ENCODE peak calls at places on chromosomes 5 and 9, in eight cellular contexts. One of them, this sample, is unnamed.
A peak's percentile ranks its signal among the peaks of the same experiment; 100 is the strongest.

GRCh38 chr5:150211156-150212030 is 21.5 kb downstream of the SLC6A7 start:
- DNase-seq in left cardiac atrium: no peak
- DNase-seq in NCI-H774: no peak
- DNase-seq in ecto neural progenitor cell: no peak
- DNase-seq in endothelial cell: no peak
- DNase-seq in GM19239: no peak
- DNase-seq in head of caudate nucleus: no peak
- DNase-seq in hepatocyte: peak; percentile 39
- DNase-seq in this sample: no peak

GRCh38 chr9:114027159-114027895 is 50.8 kb downstream of the AMBP start:
- DNase-seq in head of caudate nucleus: no peak
- DNase-seq in GM19239: no peak
- DNase-seq in endothelial cell: no peak
- DNase-seq in NCI-H774: no peak
- DNase-seq in ecto neural progenitor cell: peak; percentile 36
- DNase-seq in hepatocyte: no peak
- DNase-seq in left cardiac atrium: no peak
- DNase-seq in this sample: no peak

GRCh38 chr5:164359931-164360290 is 854.5 kb downstream of the MAT2B start:
- DNase-seq in NCI-H774: no peak
- DNase-seq in ecto neural progenitor cell: no peak
- DNase-seq in hepatocyte: no peak
- DNase-seq in endothelial cell: no peak
- DNase-seq in GM19239: no peak
- DNase-seq in head of caudate nucleus: no peak
- DNase-seq in left cardiac atrium: no peak
- DNase-seq in this sample: no peak

GRCh38 chr9:93115486-93115885 is 18.6 kb downstream of the NINJ1 start:
- DNase-seq in left cardiac atrium: no peak
- DNase-seq in GM19239: no peak
- DNase-seq in head of caudate nucleus: no peak
- DNase-seq in hepatocyte: no peak
- DNase-seq in NCI-H774: no peak
- DNase-seq in endothelial cell: no peak
- DNase-seq in ecto neural progenitor cell: no peak
- DNase-seq in this sample: no peak

GRCh38 chr9:37238122-37238521 is 117.7 kb downstream of the ZCCHC7 start:
- DNase-seq in left cardiac atrium: no peak
- DNase-seq in hepatocyte: no peak
- DNase-seq in GM19239: no peak
- DNase-seq in NCI-H774: no peak
- DNase-seq in head of caudate nucleus: no peak
- DNase-seq in endothelial cell: no peak
- DNase-seq in ecto neural progenitor cell: no peak
- DNase-seq in this sample: no peak

GRCh38 chr5:73494716-73495115 is 3.5 kb upstream of the BTF3 start:
- DNase-seq in ecto neural progenitor cell: no peak
- DNase-seq in NCI-H774: no peak
- DNase-seq in left cardiac atrium: no peak
- DNase-seq in head of caudate nucleus: no peak
- DNase-seq in endothelial cell: no peak
- DNase-seq in hepatocyte: no peak
- DNase-seq in GM19239: no peak
- DNase-seq in this sample: no peak

GRCh38 chr5:54632131-54632551 is 114.6 kb downstream of the SNX18 start:
- DNase-seq in GM19239: no peak
- DNase-seq in hepatocyte: no peak
- DNase-seq in ecto neural progenitor cell: no peak
- DNase-seq in left cardiac atrium: peak; percentile 65
- DNase-seq in endothelial cell: no peak
- DNase-seq in head of caudate nucleus: no peak
- DNase-seq in NCI-H774: no peak
- DNase-seq in this sample: no peak

GRCh38 chr9:5263568-5264218 is 32.5 kb downstream of the INSL4 start:
- DNase-seq in head of caudate nucleus: no peak
- DNase-seq in hepatocyte: peak; percentile 13
- DNase-seq in left cardiac atrium: no peak
- DNase-seq in ecto neural progenitor cell: no peak
- DNase-seq in NCI-H774: no peak
- DNase-seq in GM19239: no peak
- DNase-seq in endothelial cell: no peak
- DNase-seq in this sample: no peak

GRCh38 chr9:22446589-22446949 is at the start of gene DMRTA1:
- DNase-seq in NCI-H774: peak; percentile 91
- DNase-seq in GM19239: no peak
- DNase-seq in endothelial cell: peak; percentile 83
- DNase-seq in ecto neural progenitor cell: peak; percentile 90
- DNase-seq in left cardiac atrium: peak; percentile 85
- DNase-seq in head of caudate nucleus: peak; percentile 71
- DNase-seq in hepatocyte: peak; percentile 68
- DNase-seq in this sample: no peak

GRCh38 chr9:32384002-32384363 is 460 bp upstream of the ACO1 start:
- DNase-seq in endothelial cell: no peak
- DNase-seq in hepatocyte: no peak
- DNase-seq in head of caudate nucleus: no peak
- DNase-seq in ecto neural progenitor cell: no peak
- DNase-seq in NCI-H774: no peak
- DNase-seq in GM19239: no peak
- DNase-seq in left cardiac atrium: no peak
- DNase-seq in this sample: no peak

GRCh38 chr9:135941288-135941995 is 19.7 kb downstream of the UBAC1 start:
- DNase-seq in endothelial cell: no peak
- DNase-seq in NCI-H774: no peak
- DNase-seq in ecto neural progenitor cell: no peak
- DNase-seq in left cardiac atrium: peak; percentile 43
- DNase-seq in head of caudate nucleus: no peak
- DNase-seq in hepatocyte: no peak
- DNase-seq in GM19239: no peak
- DNase-seq in this sample: no peak

GRCh38 chr5:75734913-75735789 is 17.9 kb upstream of the POC5 start:
- DNase-seq in head of caudate nucleus: peak; percentile 65
- DNase-seq in GM19239: peak; percentile 13
- DNase-seq in endothelial cell: peak; percentile 47
- DNase-seq in left cardiac atrium: no peak
- DNase-seq in hepatocyte: peak; percentile 64
- DNase-seq in NCI-H774: no peak
- DNase-seq in ecto neural progenitor cell: peak; percentile 54
- DNase-seq in this sample: no peak

GRCh38 chr5:1093361-1093760 is 18.5 kb downstream of the SLC12A7 start:
- DNase-seq in GM19239: no peak
- DNase-seq in left cardiac atrium: no peak
- DNase-seq in head of caudate nucleus: no peak
- DNase-seq in hepatocyte: no peak
- DNase-seq in NCI-H774: no peak
- DNase-seq in ecto neural progenitor cell: no peak
- DNase-seq in endothelial cell: no peak
- DNase-seq in this sample: no peak

GRCh38 chr5:178314961-178315820 is 82.6 kb upstream of the PHYKPL start:
- DNase-seq in head of caudate nucleus: no peak
- DNase-seq in NCI-H774: no peak
- DNase-seq in endothelial cell: no peak
- DNase-seq in hepatocyte: no peak
- DNase-seq in GM19239: no peak
- DNase-seq in left cardiac atrium: no peak
- DNase-seq in ecto neural progenitor cell: no peak
- DNase-seq in this sample: no peak

GRCh38 chr9:77707696-77708095 is 59.6 kb upstream of the GNA14 start:
- DNase-seq in ecto neural progenitor cell: no peak
- DNase-seq in NCI-H774: no peak
- DNase-seq in left cardiac atrium: peak; percentile 78
- DNase-seq in hepatocyte: peak; percentile 71
- DNase-seq in GM19239: no peak
- DNase-seq in head of caudate nucleus: no peak
- DNase-seq in endothelial cell: no peak
- DNase-seq in this sample: no peak

GRCh38 chr5:173736374-173736773 is 119.9 kb upstream of the BOD1 start:
- DNase-seq in left cardiac atrium: no peak
- DNase-seq in endothelial cell: no peak
- DNase-seq in ecto neural progenitor cell: no peak
- DNase-seq in hepatocyte: peak; percentile 71
- DNase-seq in head of caudate nucleus: no peak
- DNase-seq in GM19239: no peak
- DNase-seq in NCI-H774: no peak
- DNase-seq in this sample: no peak

GRCh38 chr5:88269222-88269771 is 652 bp upstream of the TMEM161B start:
- DNase-seq in hepatocyte: peak; percentile 26
- DNase-seq in endothelial cell: no peak
- DNase-seq in GM19239: no peak
- DNase-seq in ecto neural progenitor cell: no peak
- DNase-seq in left cardiac atrium: peak; percentile 23
- DNase-seq in head of caudate nucleus: peak; percentile 8
- DNase-seq in NCI-H774: no peak
- DNase-seq in this sample: no peak

GRCh38 chr5:124747770-124748686 is 1.6 kb upstream of the ZNF608 start:
- DNase-seq in GM19239: no peak
- DNase-seq in endothelial cell: no peak
- DNase-seq in ecto neural progenitor cell: no peak
- DNase-seq in NCI-H774: no peak
- DNase-seq in left cardiac atrium: no peak
- DNase-seq in head of caudate nucleus: peak; percentile 38
- DNase-seq in hepatocyte: peak; percentile 28
- DNase-seq in this sample: no peak

GRCh38 chr5:176817369-176817841 is 7.0 kb downstream of the UNC5A start:
- DNase-seq in endothelial cell: no peak
- DNase-seq in ecto neural progenitor cell: no peak
- DNase-seq in hepatocyte: peak; percentile 64
- DNase-seq in left cardiac atrium: no peak
- DNase-seq in head of caudate nucleus: no peak
- DNase-seq in GM19239: no peak
- DNase-seq in NCI-H774: peak; percentile 63
- DNase-seq in this sample: no peak

GRCh38 chr5:134552301-134552700 is 26.8 kb downstream of the JADE2 start:
- DNase-seq in GM19239: no peak
- DNase-seq in endothelial cell: no peak
- DNase-seq in NCI-H774: no peak
- DNase-seq in ecto neural progenitor cell: no peak
- DNase-seq in hepatocyte: no peak
- DNase-seq in head of caudate nucleus: no peak
- DNase-seq in left cardiac atrium: peak; percentile 94
- DNase-seq in this sample: no peak

GRCh38 chr5:97124335-97124734 is 18.1 kb downstream of the LIX1 start:
- DNase-seq in GM19239: no peak
- DNase-seq in endothelial cell: no peak
- DNase-seq in left cardiac atrium: no peak
- DNase-seq in head of caudate nucleus: no peak
- DNase-seq in ecto neural progenitor cell: no peak
- DNase-seq in NCI-H774: no peak
- DNase-seq in hepatocyte: no peak
- DNase-seq in this sample: no peak

GRCh38 chr5:124342027-124342471 is 404.4 kb downstream of the ZNF608 start:
- DNase-seq in endothelial cell: no peak
- DNase-seq in head of caudate nucleus: no peak
- DNase-seq in hepatocyte: no peak
- DNase-seq in GM19239: no peak
- DNase-seq in left cardiac atrium: peak; percentile 55
- DNase-seq in NCI-H774: no peak
- DNase-seq in ecto neural progenitor cell: no peak
- DNase-seq in this sample: no peak

GRCh38 chr5:130243641-130244040 is 339.4 kb downstream of the CHSY3 start:
- DNase-seq in hepatocyte: no peak
- DNase-seq in endothelial cell: no peak
- DNase-seq in left cardiac atrium: no peak
- DNase-seq in GM19239: no peak
- DNase-seq in NCI-H774: no peak
- DNase-seq in head of caudate nucleus: no peak
- DNase-seq in ecto neural progenitor cell: no peak
- DNase-seq in this sample: no peak

GRCh38 chr9:13491493-13492424 is 212.3 kb upstream of the MPDZ start:
- DNase-seq in ecto neural progenitor cell: no peak
- DNase-seq in GM19239: no peak
- DNase-seq in endothelial cell: no peak
- DNase-seq in head of caudate nucleus: no peak
- DNase-seq in left cardiac atrium: no peak
- DNase-seq in NCI-H774: no peak
- DNase-seq in hepatocyte: no peak
- DNase-seq in this sample: no peak

GRCh38 chr9:104758974-104759373 is 5.0 kb upstream of the NIPSNAP3B start:
- DNase-seq in ecto neural progenitor cell: no peak
- DNase-seq in left cardiac atrium: no peak
- DNase-seq in hepatocyte: no peak
- DNase-seq in head of caudate nucleus: no peak
- DNase-seq in GM19239: no peak
- DNase-seq in endothelial cell: no peak
- DNase-seq in NCI-H774: no peak
- DNase-seq in this sample: no peak

GRCh38 chr5:170640731-170641588 is 137.1 kb downstream of the KCNIP1 start:
- DNase-seq in ecto neural progenitor cell: no peak
- DNase-seq in endothelial cell: no peak
- DNase-seq in GM19239: no peak
- DNase-seq in hepatocyte: no peak
- DNase-seq in head of caudate nucleus: no peak
- DNase-seq in left cardiac atrium: no peak
- DNase-seq in NCI-H774: no peak
- DNase-seq in this sample: no peak

GRCh38 chr5:83475540-83476469 is 4.3 kb downstream of the VCAN start:
- DNase-seq in ecto neural progenitor cell: no peak
- DNase-seq in GM19239: no peak
- DNase-seq in hepatocyte: no peak
- DNase-seq in head of caudate nucleus: no peak
- DNase-seq in NCI-H774: no peak
- DNase-seq in left cardiac atrium: no peak
- DNase-seq in endothelial cell: no peak
- DNase-seq in this sample: no peak

GRCh38 chr5:64273276-64273675 is 107.6 kb downstream of the RNF180 start:
- DNase-seq in hepatocyte: no peak
- DNase-seq in GM19239: no peak
- DNase-seq in endothelial cell: no peak
- DNase-seq in left cardiac atrium: no peak
- DNase-seq in NCI-H774: no peak
- DNase-seq in ecto neural progenitor cell: no peak
- DNase-seq in head of caudate nucleus: no peak
- DNase-seq in this sample: no peak

GRCh38 chr5:110880413-110880812 is 141.6 kb downstream of the SLC25A46 start:
- DNase-seq in endothelial cell: no peak
- DNase-seq in NCI-H774: no peak
- DNase-seq in GM19239: no peak
- DNase-seq in ecto neural progenitor cell: no peak
- DNase-seq in left cardiac atrium: no peak
- DNase-seq in head of caudate nucleus: no peak
- DNase-seq in hepatocyte: peak; percentile 59
- DNase-seq in this sample: no peak

GRCh38 chr9:79623799-79624721 is 52.3 kb downstream of the TLE4 start:
- DNase-seq in ecto neural progenitor cell: no peak
- DNase-seq in head of caudate nucleus: peak; percentile 17
- DNase-seq in hepatocyte: peak; percentile 31
- DNase-seq in left cardiac atrium: peak; percentile 44
- DNase-seq in endothelial cell: peak; percentile 57
- DNase-seq in NCI-H774: no peak
- DNase-seq in GM19239: peak; percentile 20
- DNase-seq in this sample: peak; percentile 26

GRCh38 chr5:61397238-61397637 is 65.2 kb downstream of the ZSWIM6 start:
- DNase-seq in left cardiac atrium: no peak
- DNase-seq in GM19239: no peak
- DNase-seq in hepatocyte: no peak
- DNase-seq in head of caudate nucleus: no peak
- DNase-seq in NCI-H774: no peak
- DNase-seq in endothelial cell: no peak
- DNase-seq in ecto neural progenitor cell: no peak
- DNase-seq in this sample: no peak

GRCh38 chr5:150291388-150292385 is 2.1 kb upstream of the CAMK2A start:
- DNase-seq in hepatocyte: no peak
- DNase-seq in left cardiac atrium: no peak
- DNase-seq in head of caudate nucleus: no peak
- DNase-seq in GM19239: no peak
- DNase-seq in endothelial cell: no peak
- DNase-seq in ecto neural progenitor cell: no peak
- DNase-seq in NCI-H774: no peak
- DNase-seq in this sample: no peak

GRCh38 chr9:113577525-113578261 is 114.2 kb downstream of the RGS3 start:
- DNase-seq in hepatocyte: no peak
- DNase-seq in ecto neural progenitor cell: no peak
- DNase-seq in head of caudate nucleus: no peak
- DNase-seq in endothelial cell: no peak
- DNase-seq in left cardiac atrium: peak; percentile 66
- DNase-seq in NCI-H774: no peak
- DNase-seq in GM19239: no peak
- DNase-seq in this sample: no peak